ENCODE peak calls at places on chromosomes 13 and 19, in five cellular contexts. C is tibial nerve, S is uterus, D is thyroid gland, G is GM23248. E is an unnamed sample.

GRCh38 chr13:34941436-34941834 is 635 bp upstream of the NBEA start:
- DNase-seq in G (peak; percentile 5), D (no peak), S (no peak), C (no peak), E (no peak)

GRCh38 chr19:48391100-48392005 is at the start of gene KDELR1:
- DNase-seq in G (peak; percentile 88), D (peak; percentile 69), S (peak; percentile 81), C (peak; percentile 54), E (no peak)

GRCh38 chr13:99425485-99426341 is 75.6 kb upstream of the TM9SF2 start:
- DNase-seq in S (no peak), C (no peak), D (peak; percentile 50), G (no peak), E (no peak)

GRCh38 chr19:45506246-45506990 is 861 bp upstream of the VASP start:
- DNase-seq in S (peak; percentile 93), G (peak; percentile 96), C (peak; percentile 88), D (peak; percentile 95), E (no peak)

GRCh38 chr19:8305798-8306197 is 2.4 kb downstream of the CD320 start:
- DNase-seq in D (no peak), S (peak; percentile 10), C (peak; percentile 3), G (no peak), E (no peak)

GRCh38 chr19:8367327-8368001 is 3.5 kb downstream of the ANGPTL4 start:
- DNase-seq in S (peak; percentile 91), C (peak; percentile 75), D (peak; percentile 86), G (peak; percentile 92), E (peak; percentile 82)

GRCh38 chr13:61777281-61777680 is 361.6 kb upstream of the PCDH20 start:
- DNase-seq in D (peak; percentile 5), C (no peak), G (no peak), S (no peak), E (no peak)

GRCh38 chr13:23743717-23744116 is 145.5 kb downstream of the MIPEP start:
- DNase-seq in S (no peak), C (no peak), D (no peak), G (no peak), E (no peak)

GRCh38 chr13:77919351-77920294 is 992 bp upstream of the EDNRB start:
- DNase-seq in D (peak; percentile 30), C (peak; percentile 15), S (peak; percentile 66), G (peak; percentile 55), E (no peak)

GRCh38 chr13:110062077-110062776 is 244.7 kb downstream of the COL4A1 start:
- DNase-seq in G (peak; percentile 59), S (no peak), D (peak; percentile 60), C (no peak), E (no peak)

GRCh38 chr13:50401721-50402510 is 386.7 kb downstream of the KCNRG start:
- DNase-seq in D (no peak), G (peak; percentile 69), C (no peak), S (no peak), E (peak; percentile 61)

GRCh38 chr13:53129864-53130393 is 101.3 kb downstream of the OLFM4 start:
- DNase-seq in G (no peak), S (no peak), C (no peak), D (no peak), E (no peak)
- H3K4me3 ChIP-seq in G (no peak overlapping the region), S (no peak overlapping the region), C (no peak overlapping the region), D (no peak overlapping the region), E (no peak overlapping the region)

DNA sequence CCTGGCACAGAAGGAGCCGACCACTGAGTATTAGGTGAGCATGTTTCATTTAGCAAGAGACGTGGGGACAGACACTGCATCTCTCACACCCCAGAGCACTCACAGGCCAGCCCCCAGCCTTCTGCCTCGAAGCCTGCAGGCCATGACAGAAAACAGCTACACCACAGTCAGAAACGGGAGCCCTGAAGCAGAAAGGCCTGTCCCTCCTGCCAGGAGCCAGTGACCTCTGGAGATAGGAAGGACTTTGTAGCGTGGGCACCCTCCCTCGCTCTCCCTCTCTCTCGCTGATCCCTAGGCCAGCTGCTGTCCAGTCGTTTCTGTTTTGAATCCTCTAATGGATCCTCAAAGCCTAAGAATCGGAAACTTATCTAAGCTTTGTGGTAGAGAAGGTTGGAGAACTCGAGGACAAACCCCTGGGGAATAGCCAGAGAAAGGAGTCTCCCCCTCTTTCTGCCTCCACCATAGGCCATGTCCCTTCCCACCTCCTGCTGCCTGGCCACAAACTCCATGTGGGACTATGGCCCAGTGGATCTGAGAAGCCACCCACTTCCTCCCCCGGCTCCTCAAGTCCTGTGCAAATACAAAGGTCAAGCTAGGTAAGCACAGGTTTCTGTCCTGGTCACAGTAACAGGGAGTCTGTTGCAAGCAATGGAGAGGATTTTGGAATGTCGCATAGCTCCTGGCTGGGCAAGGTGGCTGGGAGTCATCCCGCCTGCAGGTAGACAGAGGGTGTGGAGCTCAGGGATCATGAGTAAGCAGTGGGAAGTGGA is 95.1 kb downstream of the NUFIP1 start:
- DNase-seq in S (no peak), D (no peak), C (no peak), G (no peak), E (no peak)
- H3K27me3 ChIP-seq in S (no peaks in the 10 kb centered on the region), D (no peaks in the 10 kb centered on the region), C (no peaks in the 10 kb centered on the region), G (no peaks in the 10 kb centered on the region), E (no peaks in the 10 kb centered on the region)

DNA sequence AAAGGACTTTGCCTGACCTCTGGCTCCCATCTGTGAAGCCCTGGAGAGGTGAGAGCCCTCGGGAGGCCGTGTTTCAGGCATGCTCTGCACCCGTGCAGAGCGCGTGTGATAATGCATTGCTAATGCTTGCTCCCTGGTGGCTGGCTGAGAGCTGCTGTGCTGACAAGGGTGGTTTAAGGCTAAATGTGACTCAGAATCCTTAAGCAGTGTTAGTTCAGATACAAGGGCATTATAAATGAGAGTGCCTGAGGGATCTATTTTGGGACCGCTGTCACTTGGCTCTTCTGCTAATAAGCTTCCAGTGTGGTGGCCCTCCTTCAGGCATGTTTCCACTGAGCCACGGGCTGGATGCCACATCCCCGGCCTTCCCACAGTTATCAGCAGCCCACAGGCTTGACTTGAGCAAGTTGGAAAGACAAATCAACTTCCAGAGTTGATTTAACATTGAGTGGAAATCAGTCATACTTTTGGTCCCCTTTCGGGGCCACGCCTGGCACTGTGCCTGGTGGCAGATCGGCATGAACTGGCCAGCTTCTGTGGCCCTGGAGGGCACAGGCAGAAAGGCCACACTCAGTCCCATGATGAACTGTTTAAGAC is 17.0 kb downstream of the ALOX5AP start:
- DNase-seq in D (peak; percentile 15), S (no peak), C (no peak), G (peak; percentile 66), E (no peak)
- H3K36me3 ChIP-seq in D (no peaks in the 10 kb centered on the region), S (no peaks in the 10 kb centered on the region), C (no peaks in the 10 kb centered on the region), G (no peaks in the 10 kb centered on the region), E (no peaks in the 10 kb centered on the region)

GRCh38 chr13:97074618-97075017 is 80.3 kb upstream of the OXGR1 start:
- DNase-seq in D (no peak), C (no peak), S (no peak), G (no peak), E (no peak)

GRCh38 chr13:97072297-97072696 is 78.0 kb upstream of the OXGR1 start:
- DNase-seq in C (no peak), D (no peak), G (no peak), S (no peak), E (no peak)

GRCh38 chr13:97079726-97080125 is 85.5 kb upstream of the OXGR1 start:
- DNase-seq in C (no peak), G (no peak), S (no peak), D (no peak), E (no peak)

DNA sequence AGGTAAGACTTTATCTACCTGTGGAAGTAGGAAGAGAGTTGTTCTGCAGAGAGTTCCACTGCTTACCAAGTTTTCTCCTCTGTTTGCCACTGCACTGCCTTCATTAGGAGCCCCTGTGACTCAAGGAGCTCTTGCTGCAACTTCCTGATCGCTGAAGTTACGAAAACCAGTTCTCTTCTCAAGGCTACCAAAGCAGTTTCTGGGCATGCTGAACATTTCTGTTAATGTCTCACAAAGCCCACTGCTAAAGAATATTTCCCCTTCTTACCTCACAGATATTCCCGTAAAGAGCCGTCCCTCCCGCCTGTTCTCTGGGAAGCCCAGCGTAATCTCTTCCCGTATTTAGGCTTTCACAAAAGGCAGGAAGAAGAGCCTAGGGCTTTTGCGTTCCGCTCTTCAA is 82.6 kb upstream of the OXGR1 start:
- DNase-seq in S (no peak), C (no peak), D (no peak), G (no peak), E (no peak)
- H3K4me3 ChIP-seq in S (no peak overlapping the region), C (peak overlapping the region; percentile 29), D (no peak overlapping the region), G (no peak overlapping the region), E (no peak overlapping the region)

DNA sequence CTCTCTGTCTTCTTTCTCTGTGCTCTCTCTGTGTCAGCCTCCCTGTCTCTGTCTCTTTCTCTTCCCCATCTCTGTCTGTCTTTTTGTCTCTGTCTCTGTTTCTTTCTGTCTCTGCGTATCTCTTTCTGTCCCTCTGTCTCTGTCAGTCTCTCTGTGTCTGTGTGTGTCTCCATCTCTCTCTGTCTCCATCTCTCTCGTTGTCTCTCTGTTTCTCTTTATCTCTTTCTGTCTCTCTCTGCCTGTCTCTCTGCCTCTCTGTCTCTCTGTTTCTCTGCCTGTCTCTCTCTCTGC is 15.6 kb upstream of the TCF3 start:
- DNase-seq in G (no peak), S (no peak), D (no peak), C (no peak), E (no peak)
- H3K27me3 ChIP-seq in G (peaks cover 25% of the 10 kb centered on the region), S (peaks cover 41% of the 10 kb centered on the region), D (peaks cover 20% of the 10 kb centered on the region), C (peaks cover 5% of the 10 kb centered on the region), E (peaks cover 13% of the 10 kb centered on the region)